ENCODE peak calls at places on chromosomes 5 and 9, in four cellular contexts. A is H7, W is Calu3, L is endothelial cell. T is an unnamed sample.

GRCh38 chr5:136030252-136030651 is 1.5 kb downstream of the TGFBI start:
- DNase-seq in W (no peak), A (no peak), L (no peak), T (no peak)

GRCh38 chr5:139755892-139756671 is 39.5 kb upstream of the PSD2 start:
- DNase-seq in A (peak; percentile 93), L (no peak), W (no peak), T (no peak)

GRCh38 chr9:7273575-7273974 is 515.8 kb downstream of the KDM4C start:
- DNase-seq in W (no peak), L (peak; percentile 25), A (peak; percentile 31), T (no peak)

GRCh38 chr5:63121471-63121870 is 542.9 kb downstream of the LRRC70 start:
- DNase-seq in W (no peak), A (no peak), L (no peak), T (no peak)

GRCh38 chr5:169648725-169649124 is 11.7 kb downstream of the DOCK2 start:
- DNase-seq in A (no peak), L (no peak), W (no peak), T (no peak)

GRCh38 chr5:169745441-169746146 is 108.5 kb downstream of the DOCK2 start:
- DNase-seq in L (no peak), W (no peak), A (no peak), T (no peak)

GRCh38 chr9:14320272-14321245 is 6.6 kb upstream of the NFIB start:
- DNase-seq in L (no peak), W (peak; percentile 32), A (no peak), T (no peak)

GRCh38 chr5:113084402-113085083 is 107.9 kb downstream of the DCP2 start:
- DNase-seq in W (no peak), L (no peak), A (no peak), T (no peak)

GRCh38 chr5:52787600-52788504 is at the start of the genes ITGA1 and PELO:
- DNase-seq in L (peak; percentile 84), W (peak; percentile 77), A (peak; percentile 78), T (peak; percentile 87)

GRCh38 chr9:77647659-77648457 is at the start of gene GNA14:
- DNase-seq in W (peak; percentile 5), A (peak; percentile 79), L (peak; percentile 38), T (no peak)

GRCh38 chr5:10681605-10682428 is 79.2 kb downstream of the DAP start:
- DNase-seq in A (no peak), L (no peak), W (no peak), T (no peak)

GRCh38 chr5:126178521-126178920 is 244.7 kb upstream of the GRAMD2B start:
- DNase-seq in L (no peak), W (no peak), A (no peak), T (peak; percentile 80)

GRCh38 chr5:80745490-80745889 is 90.7 kb upstream of the DHFR start:
- DNase-seq in W (no peak), L (no peak), A (no peak), T (no peak)

GRCh38 chr9:121558423-121558950 is 58.8 kb upstream of the GGTA1 start:
- DNase-seq in L (no peak), W (no peak), A (peak; percentile 62), T (no peak)

GRCh38 chr9:94855919-94856318 is 129.4 kb downstream of the AOPEP start:
- DNase-seq in A (no peak), W (no peak), L (no peak), T (no peak)

GRCh38 chr5:153863941-153864340 is 174.8 kb downstream of the FAM114A2 start:
- DNase-seq in A (no peak), L (no peak), W (no peak), T (no peak)

GRCh38 chr5:16806691-16807433 is 129.2 kb downstream of the MYO10 start:
- DNase-seq in L (no peak), W (no peak), A (no peak), T (no peak)

GRCh38 chr9:116039893-116040292 is 113.7 kb upstream of the PAPPA start:
- DNase-seq in W (no peak), L (no peak), A (no peak), T (no peak)

GRCh38 chr5:131635755-131636479 is 888 bp upstream of the RAPGEF6 start:
- DNase-seq in A (no peak), W (no peak), L (no peak), T (no peak)

GRCh38 chr5:140240987-140241706 is 61.8 kb downstream of the PFDN1 start:
- DNase-seq in A (peak; percentile 87), W (peak; percentile 77), L (peak; percentile 49), T (peak; percentile 98)

GRCh38 chr9:135278586-135278985 is 191.1 kb downstream of the OLFM1 start:
- DNase-seq in L (no peak), A (no peak), W (no peak), T (peak; percentile 38)

GRCh38 chr9:137371966-137372651 is 50.9 kb downstream of the EXD3 start:
- DNase-seq in A (no peak), L (no peak), W (no peak), T (no peak)

GRCh38 chr9:38278931-38279532 is 113.5 kb upstream of the ALDH1B1 start:
- DNase-seq in A (no peak), W (no peak), L (no peak), T (no peak)

GRCh38 chr9:16601991-16602390 is 268.5 kb downstream of the BNC2 start:
- DNase-seq in A (no peak), L (no peak), W (no peak), T (no peak)

GRCh38 chr9:34459941-34460340 is 1.3 kb downstream of the DNAI1 start:
- DNase-seq in W (no peak), A (no peak), L (no peak), T (no peak)

T was measured in adrenal gland.